ENCODE peak calls at places on chromosomes 3 and 15, in four cellular contexts. U is small intestine, N is adrenal gland, G is OCI-LY7. A is an unnamed sample.

GRCh38 chr3:155805204-155805801 is 775 bp downstream of the C3orf33 start:
- DNase-seq in U (peak; percentile 50), N (no peak), G (no peak), A (peak; percentile 57)

GRCh38 chr3:105490045-105490444 is 123.3 kb downstream of the ALCAM start:
- DNase-seq in U (no peak), N (no peak), G (no peak), A (no peak)

GRCh38 chr3:81452406-81452805 is 309.0 kb downstream of the GBE1 start:
- DNase-seq in U (no peak), N (no peak), G (no peak), A (no peak)

GRCh38 chr3:131717493-131717892 is 214.7 kb upstream of the MRPL3 start:
- DNase-seq in U (no peak), N (no peak), G (no peak), A (no peak)

GRCh38 chr15:89776274-89777072 is at the start of gene MESP2:
- DNase-seq in U (peak; percentile 75), N (peak; percentile 87), G (no peak), A (peak; percentile 88)

GRCh38 chr15:52349062-52349700 is 53.6 kb upstream of the MYO5C start:
- DNase-seq in U (no peak), N (no peak), G (no peak), A (no peak)

GRCh38 chr3:56257826-56258225 is 210.4 kb downstream of the ERC2 start:
- DNase-seq in U (no peak), N (no peak), G (no peak), A (no peak)

GRCh38 chr3:9253327-9253726 is 3.9 kb upstream of the SRGAP3 start:
- DNase-seq in U (no peak), N (no peak), G (no peak), A (no peak)

GRCh38 chr3:187025254-187025655 is 94.9 kb downstream of the ST6GAL1 start:
- DNase-seq in U (no peak), N (no peak), G (peak; percentile 71), A (no peak)

GRCh38 chr3:180802837-180803236 is 109.6 kb upstream of the FXR1 start:
- DNase-seq in U (peak; percentile 5), N (no peak), G (peak; percentile 22), A (no peak)

GRCh38 chr15:40358492-40359353 is 704 bp downstream of the DISP2 start:
- DNase-seq in U (peak; percentile 39), N (peak; percentile 48), G (peak; percentile 75), A (peak; percentile 38)

GRCh38 chr3:4850928-4851265 is 128.3 kb upstream of the BHLHE40 start:
- DNase-seq in U (peak; percentile 23), N (no peak), G (no peak), A (no peak)

GRCh38 chr3:106457278-106458210 is 588.7 kb upstream of the CBLB start:
- DNase-seq in U (no peak), N (no peak), G (peak; percentile 1), A (no peak)

GRCh38 chr3:51024765-51025681 is 350.3 kb downstream of the DOCK3 start:
- DNase-seq in U (peak; percentile 59), N (no peak), G (no peak), A (peak; percentile 60)

GRCh38 chr15:80988148-80988796 is 1.3 kb downstream of the MESD start:
- DNase-seq in U (no peak), N (no peak), G (no peak), A (no peak)

GRCh38 chr15:94174399-94174802 is 57.0 kb upstream of the MCTP2 start:
- DNase-seq in U (no peak), N (no peak), G (peak; percentile 25), A (no peak)

GRCh38 chr3:105118905-105119304 is 247.8 kb upstream of the ALCAM start:
- DNase-seq in U (no peak), N (no peak), G (no peak), A (no peak)

GRCh38 chr3:97991278-97991652 is 19.0 kb upstream of the RIOX2 start:
- DNase-seq in U (no peak), N (no peak), G (no peak), A (no peak)

GRCh38 chr3:158094917-158095301 is 11.3 kb downstream of the SHOX2 start:
- DNase-seq in U (no peak), N (no peak), G (no peak), A (no peak)

GRCh38 chr3:22377421-22377820 is 626.4 kb upstream of the ZNF385D start:
- DNase-seq in U (no peak), N (no peak), G (no peak), A (no peak)

GRCh38 chr3:103127737-103128136 is 692.9 kb downstream of the ZPLD1 start:
- DNase-seq in U (no peak), N (no peak), G (no peak), A (no peak)

GRCh38 chr3:123618076-123618703 is 33.3 kb upstream of the HACD2 start:
- DNase-seq in U (no peak), N (no peak), G (no peak), A (no peak)

GRCh38 chr3:100650651-100651611 is 41.5 kb downstream of the ADGRG7 start:
- DNase-seq in U (no peak), N (no peak), G (peak; percentile 10), A (no peak)

GRCh38 chr3:188309437-188310269 is 155.7 kb downstream of the LPP start:
- DNase-seq in U (no peak), N (no peak), G (no peak), A (no peak)

GRCh38 chr3:64187065-64187959 is 38.0 kb downstream of the PRICKLE2 start:
- DNase-seq in U (no peak), N (peak; percentile 62), G (no peak), A (peak; percentile 52)

GRCh38 chr15:99452728-99453643 is 112.8 kb upstream of the MEF2A start:
- DNase-seq in U (peak; percentile 25), N (peak; percentile 74), G (no peak), A (peak; percentile 67)

GRCh38 chr15:99631256-99631655 is 65.5 kb downstream of the MEF2A start:
- DNase-seq in U (peak; percentile 40), N (no peak), G (peak; percentile 77), A (peak; percentile 20)

GRCh38 chr3:38960953-38961622 is 90.7 kb downstream of the SCN11A start:
- DNase-seq in U (peak; percentile 53), N (peak; percentile 21), G (peak; percentile 56), A (peak; percentile 51)

GRCh38 chr3:197482001-197482400 is 73.8 kb downstream of the BDH1 start:
- DNase-seq in U (no peak), N (no peak), G (no peak), A (no peak)

GRCh38 chr3:58414538-58415197 is 19.0 kb downstream of the PDHB start:
- DNase-seq in U (peak; percentile 62), N (peak; percentile 59), G (peak; percentile 76), A (peak; percentile 31)

GRCh38 chr3:40915346-40915865 is 283.9 kb upstream of the CTNNB1 start:
- DNase-seq in U (no peak), N (no peak), G (no peak), A (no peak)

GRCh38 chr3:94063497-94064119 is 747 bp downstream of the NSUN3 start:
- DNase-seq in U (no peak), N (no peak), G (peak; percentile 30), A (no peak)

GRCh38 chr3:45139372-45139894 is 6.7 kb downstream of the CDCP1 start:
- DNase-seq in U (no peak), N (no peak), G (no peak), A (no peak)

GRCh38 chr3:21979706-21980105 is 228.7 kb upstream of the ZNF385D start:
- DNase-seq in U (no peak), N (no peak), G (no peak), A (no peak)

GRCh38 chr15:67746450-67746849 is 78.9 kb upstream of the SKOR1 start:
- DNase-seq in U (no peak), N (no peak), G (no peak), A (no peak)

GRCh38 chr3:126355251-126355650 is 2.0 kb downstream of the KLF15 start:
- DNase-seq in U (no peak), N (no peak), G (peak; percentile 85), A (no peak)

GRCh38 chr3:160568989-160569388 is 3.6 kb upstream of the KPNA4 start:
- DNase-seq in U (no peak), N (no peak), G (no peak), A (no peak)
- H3K4me3 ChIP-seq in U (no peak overlapping the region), N (no peak overlapping the region), G (no peak overlapping the region), A (no peak overlapping the region)

GRCh38 chr15:69755571-69756310 is 303.1 kb downstream of the RPLP1 start:
- DNase-seq in U (peak; percentile 59), N (no peak), G (peak; percentile 62), A (peak; percentile 46)
- H3K4me3 ChIP-seq in U (no peak overlapping the region), N (no peak overlapping the region), G (peak overlapping the region; percentile 14), A (no peak overlapping the region)

GRCh38 chr3:170563712-170564423 is 22.0 kb downstream of the SLC7A14 start:
- DNase-seq in U (no peak), N (no peak), G (no peak), A (no peak)
- H3K4me3 ChIP-seq in U (no peak overlapping the region), N (no peak overlapping the region), G (no peak overlapping the region), A (no peak overlapping the region)

DNA sequence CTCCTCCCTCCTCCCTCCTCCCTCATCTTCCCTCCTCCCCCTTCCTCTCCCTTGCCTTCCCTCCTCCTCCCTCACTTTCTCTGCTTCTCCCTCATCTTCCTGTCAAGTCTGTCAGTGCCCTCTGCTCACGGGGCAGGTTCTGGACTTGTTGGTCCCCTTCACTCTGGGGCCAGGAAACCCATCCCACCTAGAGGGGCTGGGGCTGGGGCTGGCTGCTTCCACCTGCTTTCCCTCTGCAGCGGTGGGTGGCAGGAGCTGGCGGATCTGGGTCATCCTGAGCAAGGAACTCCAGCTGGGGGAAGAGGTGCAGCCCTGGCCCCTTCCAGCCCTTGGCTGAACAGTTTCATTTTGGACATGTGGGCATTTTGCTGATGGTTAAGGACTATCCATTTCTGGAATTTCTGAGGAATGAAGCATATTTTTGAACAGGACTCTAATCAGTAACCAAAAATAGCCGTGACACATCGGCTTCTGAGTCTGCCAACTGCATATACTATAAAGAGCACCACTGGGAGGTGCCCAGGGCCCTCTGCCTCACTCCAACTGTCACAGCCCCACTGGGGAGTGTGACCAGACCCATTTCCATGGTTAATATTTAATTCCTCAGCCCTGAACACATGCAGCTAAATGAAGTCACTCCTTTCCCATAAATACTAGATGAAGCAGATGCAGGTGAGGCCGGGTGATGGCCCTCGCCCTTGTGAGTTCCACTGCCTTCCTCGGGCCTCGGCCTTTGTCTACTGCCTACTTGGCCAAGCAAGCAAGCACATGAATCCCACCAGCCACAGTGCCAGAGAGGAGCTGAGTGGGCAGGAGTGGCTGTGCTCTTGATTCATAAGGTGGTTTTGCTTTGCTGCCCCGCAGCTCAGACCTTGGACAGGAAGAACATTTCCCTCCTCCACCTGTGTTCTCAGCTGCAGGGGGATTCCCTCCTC is 39.8 kb downstream of the CHDH start:
- DNase-seq in U (peak; percentile 55), N (peak; percentile 15), G (no peak), A (peak; percentile 65)
- H3K4me3 ChIP-seq in U (no peak overlapping the region), N (no peak overlapping the region), G (no peak overlapping the region), A (no peak overlapping the region)

GRCh38 chr15:28884151-28884940 is 1.4 kb upstream of the APBA2 start:
- DNase-seq in U (no peak), N (no peak), G (no peak), A (no peak)
- H3K4me3 ChIP-seq in U (no peak overlapping the region), N (no peak overlapping the region), G (no peak overlapping the region), A (no peak overlapping the region)

GRCh38 chr3:129281726-129282125 is 3.1 kb downstream of the HMCES start:
- DNase-seq in U (peak; percentile 23), N (no peak), G (no peak), A (no peak)
- H3K4me3 ChIP-seq in U (no peak overlapping the region), N (no peak overlapping the region), G (peak overlapping the region; percentile 93), A (no peak overlapping the region)

A was measured in transverse colon.